ENCODE peak calls at places on chromosomes 16 and 17, in five cellular contexts. T is A549, D is osteoblast, J is neural progenitor cell, E is PC-9. M is an unnamed sample.

GRCh38 chr16:75197522-75198134 is 9.3 kb downstream of the CTRB2 start:
- DNase-seq in D (peak; percentile 43), J (no peak), E (no peak), T (no peak), M (no peak)

GRCh38 chr16:23398987-23399805 is 53.8 kb downstream of the COG7 start:
- DNase-seq in D (no peak), J (peak; percentile 94), E (no peak), T (no peak), M (no peak)

GRCh38 chr17:75896360-75897075 is at the start of gene TRIM65:
- DNase-seq in J (peak; percentile 91), T (peak; percentile 69), E (peak; percentile 77), D (peak; percentile 99), M (no peak)

GRCh38 chr16:8967437-8967821 is 3.7 kb upstream of the USP7 start:
- DNase-seq in E (peak; percentile 66), J (no peak), T (no peak), D (no peak), M (no peak)

GRCh38 chr17:49577978-49578893 is 2.6 kb downstream of the NXPH3 start:
- DNase-seq in J (no peak), E (no peak), T (no peak), D (peak; percentile 64), M (no peak)

GRCh38 chr17:36104601-36105000 is 974 bp downstream of the CCL4 start:
- DNase-seq in D (no peak), E (no peak), T (no peak), J (no peak), M (no peak)

GRCh38 chr16:53636978-53637377 is 66.7 kb downstream of the RPGRIP1L start:
- DNase-seq in E (no peak), J (no peak), D (no peak), T (no peak), M (no peak)

GRCh38 chr17:79490530-79490929 is 120.3 kb downstream of the RBFOX3 start:
- DNase-seq in D (peak; percentile 78), E (no peak), J (no peak), T (no peak), M (no peak)

GRCh38 chr17:333626-334396 is 18.8 kb downstream of the RPH3AL start:
- DNase-seq in D (peak; percentile 98), J (peak; percentile 74), T (no peak), E (no peak), M (no peak)

GRCh38 chr17:61658183-61658582 is 67.2 kb upstream of the NACA2 start:
- DNase-seq in T (no peak), E (no peak), D (no peak), J (no peak), M (no peak)

GRCh38 chr17:61657338-61657737 is 66.3 kb upstream of the NACA2 start:
- DNase-seq in J (no peak), E (no peak), D (peak; percentile 10), T (no peak), M (no peak)

GRCh38 chr17:61660726-61661125 is 69.7 kb upstream of the NACA2 start:
- DNase-seq in D (no peak), J (no peak), E (no peak), T (no peak), M (no peak)

GRCh38 chr17:61661135-61661534 is 70.1 kb upstream of the NACA2 start:
- DNase-seq in D (no peak), E (no peak), T (no peak), J (no peak), M (no peak)

DNA sequence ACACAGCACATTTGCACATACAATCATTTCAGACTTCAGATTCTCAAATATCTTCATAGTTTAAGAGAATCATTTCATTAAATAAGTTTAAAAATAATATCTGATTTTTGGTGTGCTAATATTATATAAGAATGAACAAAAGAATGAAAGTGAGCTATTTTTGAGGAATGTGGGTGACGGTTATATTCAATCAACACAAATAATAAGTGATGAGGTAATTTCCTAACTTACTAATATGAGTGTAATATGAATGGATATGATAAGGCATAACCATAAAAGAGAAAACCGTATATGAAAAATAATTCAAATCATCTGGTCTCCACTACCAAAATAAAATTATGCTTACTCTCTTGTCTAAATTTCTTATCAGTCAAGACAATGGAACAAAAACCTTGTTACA is 68.4 kb upstream of the NACA2 start:
- DNase-seq in D (no peak), E (no peak), J (no peak), T (no peak), M (no peak)
- H3K27ac ChIP-seq in D (no peak overlapping the region), E (no peak overlapping the region), J (no peak overlapping the region), T (no peak overlapping the region), M (no peak overlapping the region)

GRCh38 chr17:19275457-19276082 is 38.4 kb downstream of the EPN2 start:
- DNase-seq in E (no peak), D (peak; percentile 41), J (no peak), T (no peak), M (no peak)

GRCh38 chr17:19270951-19271611 is 33.9 kb downstream of the EPN2 start:
- DNase-seq in T (no peak), J (no peak), E (no peak), D (peak; percentile 15), M (no peak)

GRCh38 chr17:19274893-19275292 is 37.7 kb downstream of the EPN2 start:
- DNase-seq in T (no peak), J (no peak), E (no peak), D (peak; percentile 89), M (no peak)

GRCh38 chr17:19271751-19272357 is 34.7 kb downstream of the EPN2 start:
- DNase-seq in T (no peak), D (peak; percentile 66), E (no peak), J (no peak), M (no peak)

GRCh38 chr17:19273731-19274130 is 36.6 kb downstream of the EPN2 start:
- DNase-seq in J (no peak), D (peak; percentile 80), T (no peak), E (no peak), M (no peak)
- H3K4me1 ChIP-seq in J (peaks cover 26% of the 10 kb centered on the region), D (peaks cover 24% of the 10 kb centered on the region), T (peaks cover 7% of the 10 kb centered on the region), E (no peaks in the 10 kb centered on the region), M (no peaks in the 10 kb centered on the region)

GRCh38 chr17:77527836-77528505 is 387.2 kb downstream of the SEC14L1 start:
- DNase-seq in E (no peak), T (no peak), D (peak; percentile 71), J (no peak), M (no peak)

GRCh38 chr17:77526728-77527355 is 386.1 kb downstream of the SEC14L1 start:
- DNase-seq in J (no peak), D (peak; percentile 72), E (no peak), T (no peak), M (no peak)

GRCh38 chr17:77527394-77527793 is 386.6 kb downstream of the SEC14L1 start:
- DNase-seq in E (no peak), T (no peak), J (no peak), D (no peak), M (peak; percentile 28)

GRCh38 chr17:77528516-77529327 is 388.0 kb downstream of the SEC14L1 start:
- DNase-seq in T (no peak), D (peak; percentile 82), J (peak; percentile 86), E (no peak), M (no peak)

DNA sequence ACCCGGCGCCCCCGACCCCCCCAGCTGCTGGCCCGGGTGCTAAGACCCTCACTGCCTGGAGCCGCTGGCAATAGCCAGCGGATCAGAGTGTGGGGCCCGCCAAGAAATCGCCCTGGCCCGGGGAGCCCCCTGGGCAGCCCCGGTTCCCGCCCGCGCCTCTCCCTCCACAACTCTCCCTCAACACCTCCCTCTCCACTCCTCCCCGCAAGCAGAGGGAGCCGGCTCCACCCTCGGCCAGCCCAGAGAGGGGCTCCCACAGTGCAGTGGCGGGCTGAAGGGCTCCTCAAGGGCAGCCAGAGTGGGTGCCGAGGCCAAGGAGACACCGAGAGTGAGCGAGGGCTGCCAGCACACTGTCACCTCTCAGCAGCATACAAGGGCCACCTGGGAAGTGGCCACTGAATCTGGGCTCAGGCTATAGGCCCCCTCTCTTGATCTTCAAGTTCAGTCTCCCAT is 385.5 kb downstream of the SEC14L1 start:
- DNase-seq in E (no peak), T (no peak), D (peak; percentile 60), J (no peak), M (no peak)
- H3K27ac ChIP-seq in E (no peak overlapping the region), T (no peak overlapping the region), D (no peak overlapping the region), J (no peak overlapping the region), M (no peak overlapping the region)

DNA sequence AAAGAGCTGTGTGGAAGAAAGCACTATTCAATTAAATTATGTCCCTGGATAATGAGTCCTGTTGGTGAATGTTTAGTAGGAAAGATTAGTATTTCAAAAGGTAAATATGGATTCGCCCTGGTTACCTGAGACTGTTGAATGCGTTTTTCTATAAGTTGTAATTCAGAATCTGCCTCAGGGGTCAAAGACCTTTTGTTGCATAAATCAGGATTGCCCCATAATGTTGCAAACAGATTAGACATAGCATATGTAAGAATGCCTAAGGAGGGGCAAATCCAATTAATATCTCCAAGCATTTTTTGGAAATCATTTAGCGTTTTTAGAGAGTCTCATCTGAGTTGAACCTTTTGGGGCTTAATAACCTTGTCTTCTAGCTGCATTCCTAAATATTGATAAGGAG is 70.1 kb upstream of the ARL4D start:
- DNase-seq in D (no peak), T (no peak), J (no peak), E (no peak), M (no peak)
- H3K4me1 ChIP-seq in D (peaks cover 15% of the 10 kb centered on the region), T (peaks cover under 1% of the 10 kb centered on the region), J (peaks cover 14% of the 10 kb centered on the region), E (peaks cover 22% of the 10 kb centered on the region), M (no peaks in the 10 kb centered on the region)

DNA sequence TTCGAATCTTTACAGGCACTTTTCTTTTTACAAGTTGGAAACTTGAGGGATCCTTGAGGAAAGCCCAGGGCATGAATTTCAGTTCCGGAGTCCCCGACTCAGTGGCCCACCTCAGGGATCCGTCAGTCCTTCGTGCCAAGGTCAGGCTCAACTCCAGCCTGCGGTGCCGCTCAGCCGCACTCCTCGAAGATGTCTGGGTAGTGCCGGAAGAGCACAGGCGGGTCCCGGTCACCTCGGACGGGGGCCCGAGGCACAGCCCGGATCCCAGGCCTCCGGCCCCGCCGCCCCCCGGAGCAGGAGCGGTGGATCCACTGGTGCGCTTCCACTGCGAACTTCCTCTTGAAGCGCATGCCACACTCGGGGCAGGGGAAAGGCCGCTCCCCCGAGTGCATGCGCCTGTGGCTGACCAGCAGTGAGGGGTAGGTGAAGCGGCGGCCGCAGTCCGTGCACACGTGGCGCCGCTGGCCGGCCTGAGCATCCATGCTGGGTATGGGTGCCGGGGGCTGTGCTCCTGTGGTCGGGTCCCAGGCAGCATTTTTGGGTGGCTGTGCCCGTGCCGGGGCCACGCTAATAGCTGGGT is 1.7 kb downstream of the ZNF688 start:
- DNase-seq in D (no peak), T (no peak), J (no peak), E (no peak), M (no peak)
- H3K27ac ChIP-seq in D (no peak overlapping the region), T (no peak overlapping the region), J (no peak overlapping the region), E (no peak overlapping the region), M (no peak overlapping the region)

GRCh38 chr16:86041807-86042206 is 142.8 kb downstream of the IRF8 start:
- DNase-seq in J (no peak), T (no peak), E (no peak), D (peak; percentile 76), M (no peak)
- H3K4me1 ChIP-seq in J (peaks cover 5% of the 10 kb centered on the region), T (no peaks in the 10 kb centered on the region), E (no peaks in the 10 kb centered on the region), D (no peaks in the 10 kb centered on the region), M (no peaks in the 10 kb centered on the region)

DNA sequence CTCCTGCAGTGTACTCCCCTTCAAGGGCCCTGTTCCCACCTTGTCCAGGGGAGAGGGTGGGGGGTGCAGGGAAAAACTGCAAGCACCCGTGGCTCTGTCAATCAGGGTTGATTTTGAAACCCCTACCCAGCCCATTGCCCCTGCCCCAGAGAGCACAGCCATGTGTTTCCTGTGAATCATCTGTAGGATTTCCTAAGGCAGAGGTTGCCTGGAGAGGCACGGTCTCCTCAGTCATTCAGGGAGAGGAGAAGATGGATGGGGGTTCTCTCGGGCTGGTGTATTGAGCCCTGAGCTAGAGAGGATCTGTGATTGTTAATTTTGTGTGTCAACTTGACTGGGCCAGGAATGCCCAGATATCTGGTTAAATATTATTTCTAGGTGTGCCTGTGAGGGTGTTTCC is 3.5 kb upstream of the AGRP start:
- DNase-seq in J (no peak), T (no peak), E (no peak), D (peak; percentile 57), M (no peak)
- H3K27ac ChIP-seq in J (no peak overlapping the region), T (no peak overlapping the region), E (no peak overlapping the region), D (no peak overlapping the region), M (no peak overlapping the region)